ENCODE peak calls at places on chromosomes 3 and 15, in five cellular contexts. P is central memory CD8-positive, alpha-beta T cell; R is stimulated activated CD4-positive, alpha-beta T cell treated with anti-CD3 and anti-CD28 coated beads, Interleukin-12 subunit alpha, Interleukin-12 subunit beta, amount 100 ng/mL, for 48 hours; Y is Panc1; U is transverse colon. N is an unnamed sample.

GRCh38 chr3:52032702-52033408 is 23.5 kb downstream of the DUSP7 start:
- DNase-seq in R (no peak), U (no peak), Y (no peak), P (no peak), N (no peak)

GRCh38 chr15:41917767-41918430 is 24.0 kb upstream of the SPTBN5 start:
- DNase-seq in U (no peak), P (no peak), Y (no peak), R (no peak), N (no peak)

GRCh38 chr3:43221076-43221475 is 65.3 kb upstream of the SNRK start:
- DNase-seq in Y (no peak), R (no peak), P (no peak), U (no peak), N (no peak)

GRCh38 chr3:183315739-183316138 is 62.7 kb downstream of the B3GNT5 start:
- DNase-seq in R (no peak), Y (no peak), U (peak; percentile 60), P (no peak), N (no peak)

GRCh38 chr3:166351461-166351860 is 514.2 kb upstream of the BCHE start:
- DNase-seq in Y (no peak), R (no peak), P (no peak), U (no peak), N (no peak)

GRCh38 chr15:83278191-83278590 is 6.3 kb downstream of the BNC1 start:
- DNase-seq in R (no peak), P (no peak), Y (no peak), U (no peak), N (no peak)

GRCh38 chr3:101228441-101228840 is 91.9 kb downstream of the IMPG2 start:
- DNase-seq in R (no peak), P (no peak), U (no peak), Y (no peak), N (no peak)

GRCh38 chr15:39548561-39548960 is 32.3 kb upstream of the THBS1 start:
- DNase-seq in P (no peak), Y (no peak), U (no peak), R (no peak), N (no peak)

GRCh38 chr15:77901921-77902750 is 175.4 kb downstream of the TBC1D2B start:
- DNase-seq in P (no peak), Y (no peak), R (no peak), U (no peak), N (no peak)

GRCh38 chr3:42733501-42734262 is 31.1 kb upstream of the HHATL start:
- DNase-seq in P (no peak), U (no peak), Y (no peak), R (no peak), N (no peak)

GRCh38 chr3:120170223-120170622 is 76.0 kb upstream of the GSK3B start:
- DNase-seq in R (no peak), Y (peak; percentile 71), U (no peak), P (no peak), N (no peak)

GRCh38 chr15:50210462-50211264 is 28.7 kb downstream of the SLC27A2 start:
- DNase-seq in R (no peak), P (no peak), Y (no peak), U (peak; percentile 92), N (no peak)

GRCh38 chr15:90336705-90337141 is 15.4 kb upstream of the ZNF774 start:
- DNase-seq in U (no peak), Y (no peak), P (no peak), R (no peak), N (no peak)

GRCh38 chr15:89486726-89487050 is 9.7 kb downstream of the RHCG start:
- DNase-seq in R (peak; percentile 13), P (peak; percentile 16), Y (no peak), U (peak; percentile 43), N (no peak)

GRCh38 chr3:52820741-52821140 is 9.7 kb downstream of the ITIH4 start:
- DNase-seq in R (peak; percentile 12), U (no peak), P (no peak), Y (no peak), N (peak; percentile 3)

GRCh38 chr3:160929595-160929994 is 173.6 kb downstream of the PPM1L start:
- DNase-seq in R (no peak), Y (no peak), P (no peak), U (peak; percentile 13), N (no peak)

GRCh38 chr15:77347197-77347596 is 72.7 kb downstream of the PEAK1 start:
- DNase-seq in P (no peak), R (no peak), Y (no peak), U (no peak), N (no peak)

GRCh38 chr3:73037369-73037699 is 24.1 kb upstream of the EBLN2 start:
- DNase-seq in Y (no peak), P (no peak), U (no peak), R (no peak), N (no peak)

GRCh38 chr3:4531478-4532025 is 38.4 kb downstream of the ITPR1 start:
- DNase-seq in P (no peak), Y (no peak), R (no peak), U (no peak), N (no peak)

GRCh38 chr3:132347811-132348210 is 30.6 kb downstream of the ACP3 start:
- DNase-seq in R (no peak), Y (no peak), P (no peak), U (no peak), N (no peak)

GRCh38 chr3:6807967-6808588 is 52.8 kb upstream of the GRM7 start:
- DNase-seq in U (no peak), P (no peak), Y (no peak), R (no peak), N (no peak)

GRCh38 chr3:51671090-51672082 is at the start of gene TEX264:
- DNase-seq in R (peak; percentile 76), P (peak; percentile 91), U (peak; percentile 94), Y (no peak), N (peak; percentile 81)

GRCh38 chr3:156211583-156211982 is 91.2 kb downstream of the KCNAB1 start:
- DNase-seq in Y (no peak), R (no peak), P (no peak), U (no peak), N (no peak)

GRCh38 chr3:31882431-31882830 is 98.6 kb downstream of the OSBPL10 start:
- DNase-seq in Y (no peak), R (no peak), U (no peak), P (no peak), N (no peak)

GRCh38 chr15:78308422-78309021 is 9.1 kb upstream of the SKIC8 start:
- DNase-seq in P (peak; percentile 22), Y (peak; percentile 46), U (peak; percentile 81), R (peak; percentile 30), N (peak; percentile 53)

GRCh38 chr3:78048698-78049097 is 1008.8 kb downstream of the ROBO2 start:
- DNase-seq in R (no peak), Y (no peak), P (no peak), U (no peak), N (no peak)

GRCh38 chr15:90540768-90541167 is 11.0 kb downstream of the CRTC3 start:
- DNase-seq in R (no peak), P (no peak), U (no peak), Y (no peak), N (no peak)

GRCh38 chr15:38169982-38170381 is 82.7 kb upstream of the SPRED1 start:
- DNase-seq in R (no peak), U (no peak), Y (no peak), P (no peak), N (no peak)